ENCODE peak calls at places on chromosome 22, in six cellular contexts. I is A549, A is endothelial cell of umbilical vein, V is HepG2, R is GM12878, F is K562. B is an unnamed sample.

GRCh38 chr22:38935023-38935422 is 22.4 kb upstream of the APOBEC3A start:
- DNase-seq in I (peak), A (no peak), V (no peak), R (no peak), F (no peak), B (no peak)

GRCh38 chr22:46140989-46141928 is 9.1 kb upstream of the PPARA start:
- DNase-seq in I (no peak), A (no peak), V (no peak), R (no peak), F (no peak), B (no peak)

GRCh38 chr22:38415046-38415445 is 40.0 kb downstream of the KCNJ4 start:
- DNase-seq in I (no peak), A (no peak), V (no peak), R (no peak), F (no peak), B (no peak)

GRCh38 chr22:30918761-30919160 is 49.8 kb downstream of the MORC2 start:
- DNase-seq in I (no peak), A (no peak), V (no peak), R (no peak), F (no peak), B (no peak)

GRCh38 chr22:22928666-22929380 is 41.2 kb downstream of the IGLL5 start:
- DNase-seq in I (no peak), A (no peak), V (no peak), R (peak), F (peak), B (peak)

GRCh38 chr22:35449829-35450689 is 50.1 kb downstream of the MCM5 start:
- DNase-seq in I (no peak), A (no peak), V (no peak), R (no peak), F (no peak), B (no peak)

GRCh38 chr22:24681236-24681635 is 78.2 kb downstream of the GGT1 start:
- DNase-seq in I (no peak), A (no peak), V (no peak), R (no peak), F (no peak), B (no peak)

GRCh38 chr22:39935622-39936021 is 24.6 kb upstream of the TMA7B start:
- DNase-seq in I (no peak), A (no peak), V (no peak), R (no peak), F (no peak), B (no peak)

GRCh38 chr22:21652547-21653545 is 10.7 kb downstream of the SDF2L1 start:
- DNase-seq in I (no peak), A (no peak), V (no peak), R (no peak), F (peak), B (no peak)
- TF ChIP-seq MYC in I (peak), A (no peak), V (peak), R (no peak), F (no peak), B (no peak)

GRCh38 chr22:49589301-49589700 is 238.4 kb downstream of the BRD1 start:
- DNase-seq in I (no peak), A (no peak), V (no peak), R (no peak), F (no peak), B (no peak)
- TF ChIP-seq MAX in I (no peak), A (no peak), V (no peak), R (no peak), F (no peak), B (no peak)

GRCh38 chr22:17109113-17109865 is 11.9 kb downstream of the TMEM121B start:
- DNase-seq in I (no peak), A (no peak), V (no peak), R (no peak), F (no peak), B (peak)
- H3K4me3 ChIP-seq in I (no peak), A (no peak), V (no peak), R (no peak), F (no peak), B (no peak)

DNA sequence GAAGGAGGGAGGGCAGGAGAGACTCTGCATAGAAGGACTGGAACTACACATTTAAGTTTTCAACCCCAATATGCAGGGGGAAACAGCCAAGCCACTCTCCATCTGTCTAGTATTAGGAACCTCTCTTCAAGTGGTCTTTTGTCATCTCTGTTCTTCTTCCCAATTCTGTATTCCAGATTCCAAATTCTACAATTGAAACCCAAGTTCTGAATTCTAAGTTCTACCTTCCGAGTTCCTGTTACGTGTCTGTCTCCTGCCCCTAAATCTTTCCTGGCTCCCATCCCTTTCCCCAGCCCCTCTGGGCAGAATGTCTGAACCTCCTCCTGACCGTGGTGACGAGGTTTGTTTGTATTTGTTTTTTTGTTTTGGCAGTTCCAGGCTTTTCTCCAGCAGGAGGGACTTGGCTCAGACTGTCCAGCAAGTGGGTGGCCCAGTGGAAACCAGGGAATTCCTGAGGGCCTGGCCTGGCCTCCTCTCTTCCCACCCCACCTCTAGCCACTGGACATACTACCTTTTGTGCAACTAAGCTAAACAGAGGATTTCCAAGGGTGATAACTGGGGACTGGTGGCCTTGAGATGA is 1.6 kb upstream of the THOC5 start:
- DNase-seq in I (no peak), A (no peak), V (no peak), R (no peak), F (no peak), B (no peak)
- TF ChIP-seq MYC in I (no peak), A (no peak), V (no peak), R (no peak), F (no peak), B (no peak)